ENCODE peak calls at places on chromosomes 1 and 21, in nine cellular contexts. S, Q, D, I, N, K, L, T and X are unnamed samples.
A peak's percentile ranks its signal among the peaks of the same experiment; 100 is the strongest.

GRCh38 chr1:200818248-200818647 is 54.5 kb upstream of the GPR25 start:
- DNase-seq in S (no peak), Q (no peak), D (no peak), I (no peak), N (no peak), K (no peak), L (no peak), T (no peak), X (no peak)

GRCh38 chr1:164953095-164953494 is 394.1 kb downstream of the PBX1 start:
- DNase-seq in S (no peak), Q (no peak), D (no peak), I (no peak), N (no peak), K (no peak), L (no peak), T (no peak), X (no peak)

GRCh38 chr1:80384037-80384830 is 1377.7 kb upstream of the ADGRL4 start:
- DNase-seq in S (no peak), Q (no peak), D (no peak), I (no peak), N (no peak), K (no peak), L (peak; percentile 28), T (no peak), X (no peak)

GRCh38 chr1:226772456-226773139 is 33.5 kb upstream of the ITPKB start:
- DNase-seq in S (no peak), Q (no peak), D (no peak), I (no peak), N (no peak), K (no peak), L (no peak), T (no peak), X (no peak)

GRCh38 chr1:92795166-92795565 is 10.3 kb upstream of the EVI5 start:
- DNase-seq in S (no peak), Q (no peak), D (no peak), I (no peak), N (no peak), K (no peak), L (peak; percentile 76), T (no peak), X (no peak)

GRCh38 chr1:119656410-119656955 is 8.4 kb upstream of the ZNF697 start:
- DNase-seq in S (no peak), Q (no peak), D (no peak), I (no peak), N (no peak), K (no peak), L (no peak), T (no peak), X (no peak)

GRCh38 chr21:31546402-31547155 is 112.9 kb upstream of the SOD1 start:
- DNase-seq in S (no peak), Q (no peak), D (no peak), I (no peak), N (no peak), K (no peak), L (peak; percentile 53), T (no peak), X (no peak)

GRCh38 chr21:25506887-25507286 is 100.4 kb downstream of the MRPL39 start:
- DNase-seq in S (no peak), Q (no peak), D (no peak), I (no peak), N (no peak), K (no peak), L (peak; percentile 63), T (peak; percentile 85), X (no peak)

DNA sequence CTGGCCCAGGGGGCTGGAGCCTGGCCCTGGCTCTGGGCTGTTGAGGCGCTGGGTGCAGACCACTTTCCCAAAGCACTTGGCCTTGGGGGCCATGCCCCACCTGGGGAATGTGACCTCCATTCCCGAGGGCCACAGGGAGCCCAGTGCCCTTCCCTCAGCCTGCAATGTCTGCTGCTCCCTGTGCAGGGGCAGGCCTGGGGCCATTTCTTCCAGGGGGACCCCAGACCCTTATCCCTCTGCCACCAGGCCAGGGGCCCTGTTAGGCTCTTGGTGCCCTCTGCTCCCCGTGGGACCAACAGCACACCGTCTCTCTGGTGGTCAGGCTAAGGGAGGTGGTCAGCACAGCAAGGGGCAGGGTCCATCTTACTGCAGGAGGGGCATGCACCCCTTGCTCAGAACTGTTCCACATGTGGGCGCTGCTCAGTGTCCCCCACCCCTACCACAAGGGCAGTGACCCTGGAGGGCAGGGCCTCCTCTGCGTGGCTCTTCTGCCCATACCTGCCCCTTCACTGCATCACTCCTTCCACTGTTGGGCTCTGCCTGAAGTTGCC is 1.1 kb upstream of the TMEM52 start:
- DNase-seq in S (no peak), Q (no peak), D (peak; percentile 20), I (no peak), N (no peak), K (no peak), L (no peak), T (no peak), X (no peak)
- H3K27ac ChIP-seq in S (no peak overlapping the region), Q (no peak overlapping the region), D (peak overlapping the region; percentile 24), I (peak overlapping the region; percentile 35), N (no peak overlapping the region), K (no peak overlapping the region), L (no peak overlapping the region), T (no peak overlapping the region), X (no peak overlapping the region)

GRCh38 chr1:157044326-157044725 is 1.2 kb downstream of the ARHGEF11 start:
- DNase-seq in S (no peak), Q (no peak), D (no peak), I (no peak), N (no peak), K (no peak), L (no peak), T (no peak), X (no peak)

GRCh38 chr1:157045251-157046218 is at the start of gene ARHGEF11:
- DNase-seq in S (peak; percentile 93), Q (peak; percentile 94), D (peak; percentile 93), I (peak; percentile 92), N (peak; percentile 94), K (peak; percentile 92), L (peak; percentile 87), T (peak; percentile 97), X (peak; percentile 64)

GRCh38 chr1:157040802-157041201 is 4.7 kb downstream of the ARHGEF11 start:
- DNase-seq in S (no peak), Q (no peak), D (no peak), I (peak; percentile 32), N (no peak), K (no peak), L (peak; percentile 82), T (peak; percentile 37), X (no peak)

GRCh38 chr1:157043685-157044084 is 1.9 kb downstream of the ARHGEF11 start:
- DNase-seq in S (no peak), Q (no peak), D (no peak), I (no peak), N (no peak), K (no peak), L (no peak), T (no peak), X (no peak)

GRCh38 chr1:157042852-157043251 is 2.7 kb downstream of the ARHGEF11 start:
- DNase-seq in S (no peak), Q (no peak), D (no peak), I (no peak), N (no peak), K (no peak), L (no peak), T (no peak), X (no peak)
- H3K27ac ChIP-seq in S (no peak overlapping the region), Q (no peak overlapping the region), D (no peak overlapping the region), I (no peak overlapping the region), N (no peak overlapping the region), K (no peak overlapping the region), L (no peak overlapping the region), T (no peak overlapping the region), X (no peak overlapping the region)

DNA sequence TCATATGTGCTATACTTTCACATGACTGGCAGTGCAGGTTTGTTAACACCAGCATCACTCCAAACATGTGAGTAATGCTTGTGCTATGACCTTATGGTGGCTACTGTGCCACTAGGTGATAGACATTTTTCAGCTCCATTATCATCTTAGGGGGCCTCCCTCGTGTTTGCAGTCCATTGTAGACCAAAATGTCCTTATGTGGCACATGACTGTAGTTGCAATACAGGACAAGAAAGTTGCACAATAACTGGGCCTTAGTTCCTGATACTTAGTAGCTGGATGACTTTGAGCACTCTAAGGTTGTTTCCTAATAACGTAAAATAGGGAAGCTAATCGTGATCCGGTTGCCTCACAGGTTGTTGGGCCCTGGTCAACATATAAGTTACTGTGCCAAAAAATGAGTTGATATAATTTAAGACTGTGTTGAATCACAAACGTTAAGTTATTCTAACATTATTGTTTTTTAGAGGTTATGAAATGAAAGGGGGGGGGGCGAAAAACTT is 511 bp upstream of the SNX27 start:
- DNase-seq in S (no peak), Q (no peak), D (no peak), I (no peak), N (no peak), K (no peak), L (peak; percentile 36), T (peak; percentile 71), X (no peak)
- H3K27ac ChIP-seq in S (peak overlapping the region; percentile 83), Q (no peak overlapping the region), D (peak overlapping the region; percentile 97), I (peak overlapping the region; percentile 85), N (peak overlapping the region; percentile 64), K (no peak overlapping the region), L (peak overlapping the region; percentile 88), T (no peak overlapping the region), X (no peak overlapping the region)

DNA sequence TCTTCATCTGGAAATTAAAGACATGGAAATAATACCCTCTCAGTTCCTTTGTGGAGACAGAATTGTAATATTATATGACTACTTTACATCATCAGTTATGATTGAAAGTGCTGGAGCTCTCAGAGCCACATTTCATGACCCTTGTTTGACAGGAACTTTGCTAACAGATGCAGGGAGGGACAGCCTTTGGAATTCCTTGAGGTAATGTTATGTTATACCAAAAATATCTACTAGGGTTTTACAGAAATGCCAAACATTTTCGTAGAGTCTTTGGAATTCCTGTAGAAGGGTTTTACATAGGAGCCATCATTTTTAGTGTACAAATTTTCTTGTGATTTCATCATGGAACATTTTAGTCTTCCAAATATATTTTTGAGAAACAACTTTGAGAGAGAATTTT is 57.4 kb upstream of the ADAMTS5 start:
- DNase-seq in S (no peak), Q (no peak), D (no peak), I (no peak), N (no peak), K (no peak), L (peak; percentile 55), T (no peak), X (no peak)
- H3K27ac ChIP-seq in S (no peak overlapping the region), Q (no peak overlapping the region), D (no peak overlapping the region), I (no peak overlapping the region), N (peak overlapping the region; percentile 86), K (no peak overlapping the region), L (no peak overlapping the region), T (no peak overlapping the region), X (no peak overlapping the region)

GRCh38 chr1:156076609-156077429 is 5.4 kb downstream of the MEX3A start:
- DNase-seq in S (peak; percentile 63), Q (peak; percentile 85), D (peak; percentile 64), I (no peak), N (no peak), K (no peak), L (no peak), T (no peak), X (no peak)

GRCh38 chr1:156075158-156075557 is 7.1 kb downstream of the MEX3A start:
- DNase-seq in S (no peak), Q (peak; percentile 65), D (no peak), I (no peak), N (no peak), K (no peak), L (no peak), T (no peak), X (no peak)

GRCh38 chr1:156074661-156075060 is 7.6 kb downstream of the MEX3A start:
- DNase-seq in S (no peak), Q (peak; percentile 72), D (no peak), I (no peak), N (no peak), K (no peak), L (no peak), T (no peak), X (no peak)

GRCh38 chr1:156077430-156077760 is 4.9 kb downstream of the MEX3A start:
- DNase-seq in S (no peak), Q (peak; percentile 67), D (no peak), I (no peak), N (no peak), K (no peak), L (no peak), T (no peak), X (no peak)

GRCh38 chr1:156075775-156076204 is 6.5 kb downstream of the MEX3A start:
- DNase-seq in S (no peak), Q (peak; percentile 49), D (no peak), I (no peak), N (no peak), K (no peak), L (no peak), T (no peak), X (no peak)
- H3K27ac ChIP-seq in S (no peak overlapping the region), Q (peak overlapping the region; percentile 69), D (no peak overlapping the region), I (no peak overlapping the region), N (no peak overlapping the region), K (peak overlapping the region; percentile 81), L (no peak overlapping the region), T (no peak overlapping the region), X (no peak overlapping the region)